ENCODE peak calls at places on chromosomes 13 and 19, in seven cellular contexts. H is mesendoderm, K is neuronal stem cell, V is IMR-90, I is H9, B is H1, L is mesenchymal stem cell. R is an unnamed sample.

GRCh38 chr19:6211632-6212402 is 68.0 kb downstream of the MLLT1 start:
- DNase-seq in L (no peak), K (no peak), V (no peak), I (no peak), H (no peak), B (no peak), R (peak)

GRCh38 chr13:39132286-39132685 is 94.0 kb downstream of the NHLRC3 start:
- DNase-seq in L (no peak), B (no peak), V (no peak), I (no peak), H (no peak), K (no peak), R (no peak)

GRCh38 chr13:112910616-112911280 is 58.3 kb upstream of the MCF2L start:
- DNase-seq in V (no peak), L (no peak), B (no peak), I (no peak), K (no peak), H (no peak), R (no peak)

GRCh38 chr13:41452462-41452861 is 4.9 kb upstream of the RGCC start:
- DNase-seq in K (no peak), H (no peak), V (no peak), I (no peak), B (no peak), L (no peak), R (no peak)

GRCh38 chr19:45517238-45517637 is 10.0 kb downstream of the VASP start:
- DNase-seq in H (no peak), B (no peak), L (no peak), K (no peak), V (no peak), I (no peak), R (no peak)

GRCh38 chr19:40567040-40567749 is 9.5 kb upstream of the SHKBP1 start:
- DNase-seq in L (no peak), B (peak), I (no peak), H (no peak), K (no peak), V (no peak), R (no peak)

GRCh38 chr13:50119593-50119992 is 104.3 kb downstream of the KCNRG start:
- DNase-seq in V (peak), K (no peak), H (no peak), I (no peak), L (peak), B (no peak), R (no peak)

GRCh38 chr19:38362076-38362945 is 12.1 kb upstream of the PSMD8 start:
- DNase-seq in H (peak), I (peak), B (peak), V (peak), K (peak), L (peak), R (peak)

GRCh38 chr19:3945838-3946237 is 13.0 kb downstream of the NMRK2 start:
- DNase-seq in V (peak), I (no peak), B (no peak), K (no peak), H (no peak), L (peak), R (no peak)

GRCh38 chr13:113182046-113182445 is 23.6 kb downstream of the PROZ start:
- DNase-seq in B (no peak), V (no peak), K (no peak), L (peak), I (no peak), H (no peak), R (no peak)

GRCh38 chr13:44921931-44922758 is 67.1 kb downstream of the NUFIP1 start:
- DNase-seq in B (no peak), K (no peak), I (no peak), L (peak), H (no peak), V (peak), R (no peak)

GRCh38 chr13:62710766-62711165 is 1295.1 kb upstream of the PCDH20 start:
- DNase-seq in B (no peak), K (no peak), H (no peak), I (no peak), V (no peak), L (no peak), R (no peak)

GRCh38 chr13:28385362-28385761 is 109.6 kb downstream of the FLT1 start:
- DNase-seq in H (no peak), K (no peak), I (no peak), B (no peak), L (no peak), V (no peak), R (no peak)

GRCh38 chr13:76854894-76855293 is 31.3 kb downstream of the KCTD12 start:
- DNase-seq in B (no peak), I (no peak), K (no peak), L (peak), V (peak), H (no peak), R (peak)

GRCh38 chr13:26471807-26472206 is 85.7 kb upstream of the WASF3 start:
- DNase-seq in H (no peak), V (no peak), I (no peak), B (peak), K (no peak), L (no peak), R (no peak)

GRCh38 chr13:49064459-49064858 is 88.7 kb downstream of the FNDC3A start:
- DNase-seq in I (no peak), V (no peak), B (no peak), L (no peak), H (no peak), K (no peak), R (peak)

GRCh38 chr13:99866781-99867180 is 104.8 kb downstream of the ZIC5 start:
- DNase-seq in K (no peak), V (no peak), B (no peak), L (no peak), H (no peak), I (no peak), R (no peak)
- H4K8ac ChIP-seq in K (no peak), V (no peak), B (no peak), L (no peak), H (no peak), I (no peak), R (no peak)

DNA sequence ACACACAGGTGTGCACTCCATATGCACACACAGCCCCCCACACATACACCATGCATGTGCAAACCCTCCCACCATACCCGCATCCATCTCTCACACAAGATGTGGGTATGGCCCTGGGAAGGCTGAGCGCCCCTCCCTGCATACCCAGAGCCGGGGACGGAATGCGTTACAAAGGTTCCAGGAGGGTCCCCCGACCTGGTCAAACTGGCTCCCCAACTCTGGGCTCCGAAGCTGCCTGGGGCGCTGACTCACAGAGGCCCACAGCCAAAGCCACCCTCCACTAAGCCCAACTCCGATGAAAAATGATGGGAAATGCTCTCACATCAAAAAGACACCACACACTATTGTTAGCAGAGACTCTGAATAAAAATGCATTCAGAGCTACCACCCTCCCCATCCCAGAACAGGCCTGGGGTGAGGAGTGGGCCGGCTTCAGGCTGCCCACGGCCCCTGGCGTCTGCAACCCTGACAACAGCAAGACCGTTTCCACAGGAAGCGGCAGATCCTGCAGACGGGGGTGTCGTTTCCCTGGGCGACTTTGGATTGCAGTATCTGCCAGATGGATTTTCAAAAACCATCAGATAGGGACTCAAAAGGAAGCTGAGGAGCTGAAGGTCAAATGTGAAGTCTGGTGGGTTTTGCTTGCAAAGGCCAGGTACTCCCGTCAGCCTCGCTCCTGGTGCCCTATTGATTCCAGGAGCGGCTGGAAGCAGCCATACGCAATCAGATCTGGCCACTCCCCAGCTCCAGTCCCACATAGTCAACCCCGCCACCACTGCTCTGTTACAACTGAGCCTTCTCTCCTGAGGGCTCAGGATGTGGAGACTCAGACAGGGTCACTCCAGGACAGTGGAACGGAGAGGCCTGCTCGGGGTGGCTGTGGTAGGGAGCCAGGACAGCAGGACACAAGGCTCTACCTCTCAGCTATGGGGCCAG is 14.3 kb downstream of the PEPD start:
- DNase-seq in L (no peak), H (no peak), B (no peak), I (no peak), K (no peak), V (no peak), R (peak)
- H4K8ac ChIP-seq in L (no peak), H (no peak), B (no peak), I (no peak), K (peak), V (no peak), R (no peak)

GRCh38 chr19:41810301-41810700 is 13.9 kb downstream of the CEACAM3 start:
- DNase-seq in B (no peak), K (no peak), H (no peak), L (no peak), I (no peak), V (no peak), R (no peak)

GRCh38 chr19:41807176-41807575 is 10.8 kb downstream of the CEACAM3 start:
- DNase-seq in I (no peak), K (no peak), H (no peak), B (no peak), L (no peak), V (no peak), R (no peak)

GRCh38 chr19:41811036-41811435 is 14.6 kb downstream of the CEACAM3 start:
- DNase-seq in B (no peak), V (no peak), L (no peak), K (no peak), H (no peak), I (no peak), R (no peak)

GRCh38 chr19:41811981-41812380 is 15.6 kb downstream of the CEACAM3 start:
- DNase-seq in I (no peak), L (no peak), H (no peak), V (no peak), B (no peak), K (no peak), R (no peak)

GRCh38 chr19:41808663-41809566 is 12.5 kb downstream of the CEACAM3 start:
- DNase-seq in I (no peak), K (no peak), L (no peak), H (no peak), V (no peak), B (no peak), R (no peak)
- H4K8ac ChIP-seq in I (no peak), K (no peak), L (no peak), H (no peak), V (no peak), B (no peak), R (no peak)

DNA sequence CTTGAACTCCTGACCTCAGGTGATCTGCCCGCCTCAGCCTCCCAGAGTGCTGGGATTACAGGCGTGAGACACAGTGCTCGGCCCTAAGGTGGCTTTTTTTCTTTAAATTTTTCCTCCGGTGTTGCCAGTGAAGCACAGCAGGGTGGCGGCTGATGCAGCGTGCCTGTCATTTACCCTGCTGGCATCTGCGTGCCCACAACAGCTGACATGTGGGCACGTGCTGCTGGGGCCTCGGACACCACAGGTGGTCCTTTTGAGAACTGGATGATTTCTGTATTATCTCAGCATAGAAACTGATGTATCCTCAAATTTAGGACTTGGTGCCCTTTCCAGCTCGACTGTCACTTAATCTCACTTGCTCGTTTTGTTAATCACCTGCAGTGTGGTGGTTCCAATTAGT is 31.2 kb upstream of the TEX29 start:
- DNase-seq in V (no peak), I (no peak), H (no peak), K (no peak), L (no peak), B (no peak), R (no peak)
- H4K8ac ChIP-seq in V (no peak), I (no peak), H (no peak), K (no peak), L (no peak), B (no peak), R (no peak)

GRCh38 chr13:81714513-81714912 is 1373.6 kb upstream of the SPRY2 start:
- DNase-seq in H (peak), K (no peak), V (no peak), I (no peak), B (no peak), L (no peak), R (no peak)
- H4K8ac ChIP-seq in H (no peak), K (no peak), V (no peak), I (no peak), B (no peak), L (no peak), R (no peak)

GRCh38 chr13:99907627-99908026 is 63.9 kb downstream of the ZIC5 start:
- DNase-seq in H (no peak), L (no peak), K (no peak), B (no peak), I (no peak), V (no peak), R (no peak)

GRCh38 chr13:99908129-99908805 is 63.3 kb downstream of the ZIC5 start:
- DNase-seq in K (no peak), L (no peak), H (peak), B (no peak), V (no peak), I (no peak), R (no peak)

GRCh38 chr13:99905814-99906213 is 65.8 kb downstream of the ZIC5 start:
- DNase-seq in K (no peak), B (no peak), H (no peak), V (no peak), L (no peak), I (no peak), R (no peak)

GRCh38 chr13:99905224-99905623 is 66.3 kb downstream of the ZIC5 start:
- DNase-seq in L (no peak), V (no peak), B (no peak), K (no peak), I (no peak), H (no peak), R (no peak)

GRCh38 chr13:99907038-99907437 is 64.5 kb downstream of the ZIC5 start:
- DNase-seq in L (no peak), H (no peak), B (no peak), V (no peak), I (no peak), K (no peak), R (no peak)
- H4K8ac ChIP-seq in L (no peak), H (no peak), B (no peak), V (no peak), I (no peak), K (no peak), R (no peak)

DNA sequence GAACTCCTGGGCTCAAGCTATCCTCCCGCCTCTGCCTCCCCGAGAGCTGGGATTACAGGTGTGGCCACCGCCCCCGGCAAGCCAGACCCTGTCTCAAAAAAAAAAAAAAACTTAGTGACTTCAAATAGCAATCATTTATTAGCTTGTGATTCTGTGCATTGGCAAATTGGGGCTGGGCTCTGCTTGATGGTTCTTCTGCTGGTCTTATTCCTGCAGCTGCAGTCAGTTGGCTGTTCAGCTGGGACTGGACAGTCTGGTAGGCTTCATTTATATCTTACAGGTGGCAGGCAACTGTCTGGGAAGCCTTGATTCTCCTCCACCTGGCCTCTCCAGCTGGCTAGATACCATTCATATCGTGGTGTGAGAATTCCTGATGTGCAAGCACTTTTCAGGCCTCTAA is 7.4 kb downstream of the DHDH start:
- DNase-seq in L (no peak), B (no peak), V (no peak), H (no peak), I (no peak), K (no peak), R (no peak)
- H4K8ac ChIP-seq in L (no peak), B (no peak), V (no peak), H (no peak), I (no peak), K (no peak), R (no peak)

R was measured in trophoblast cell.